ENCODE peak calls at places on chromosomes 6 and 20, in ten cellular contexts. E is activated CD8-positive, alpha-beta memory T cell treated with anti-CD3 and anti-CD28 coated beads, Interleukin-2, amount 50 U/mL, for 48 hours; F is stimulated activated CD4-positive, alpha-beta T cell treated with anti-CD3 and anti-CD28 coated beads, Interleukin-2, amount 100 ng/mL, for 24 hours; H is activated T-cell treated with anti-CD3 and anti-CD28 coated beads, Interleukin-2, amount 50 U/mL, for 4 hours; X is pancreas; M is lung microvascular endothelial cell; T is left cardiac atrium; B is SW 1271; U is GM06990; Z is C1 segment of cervical spinal cord. G is an unnamed sample.
A peak's percentile ranks its signal among the peaks of the same experiment; 100 is the strongest.

GRCh38 chr6:134375199-134375598 is 57.3 kb upstream of the SGK1 start:
- DNase-seq in E (no peak), F (no peak), H (no peak), X (no peak), M (no peak), T (no peak), B (no peak), U (no peak), Z (no peak), G (no peak)

GRCh38 chr6:18022398-18023231 is 35.2 kb upstream of the KIF13A start:
- DNase-seq in E (no peak), F (no peak), H (no peak), X (no peak), M (no peak), T (no peak), B (no peak), U (no peak), Z (peak; percentile 11), G (no peak)

GRCh38 chr6:12485226-12485764 is 195.1 kb downstream of the EDN1 start:
- DNase-seq in E (no peak), F (no peak), H (no peak), X (no peak), M (no peak), T (no peak), B (no peak), U (no peak), Z (no peak), G (no peak)

GRCh38 chr20:48910360-48910781 is 11.1 kb upstream of the ARFGEF2 start:
- DNase-seq in E (no peak), F (no peak), H (no peak), X (no peak), M (peak; percentile 49), T (no peak), B (no peak), U (no peak), Z (no peak), G (peak; percentile 30)

GRCh38 chr6:152750694-152751093 is at the start of gene VIP:
- DNase-seq in E (no peak), F (no peak), H (no peak), X (no peak), M (peak; percentile 55), T (no peak), B (no peak), U (no peak), Z (no peak), G (peak; percentile 4)

GRCh38 chr20:20466341-20466879 is 98.5 kb downstream of the INSM1 start:
- DNase-seq in E (no peak), F (no peak), H (no peak), X (no peak), M (no peak), T (no peak), B (no peak), U (peak; percentile 70), Z (no peak), G (peak; percentile 40)

GRCh38 chr6:159180001-159180400 is 10.8 kb downstream of the FNDC1 start:
- DNase-seq in E (no peak), F (no peak), H (no peak), X (no peak), M (no peak), T (no peak), B (no peak), U (no peak), Z (no peak), G (no peak)

GRCh38 chr20:51930775-51931174 is 128.5 kb upstream of the SALL4 start:
- DNase-seq in E (no peak), F (no peak), H (no peak), X (no peak), M (peak; percentile 69), T (peak; percentile 30), B (no peak), U (no peak), Z (no peak), G (no peak)

GRCh38 chr20:43752561-43753301 is 25.9 kb upstream of the GTSF1L start:
- DNase-seq in E (peak; percentile 69), F (peak; percentile 43), H (no peak), X (no peak), M (no peak), T (no peak), B (no peak), U (peak; percentile 78), Z (no peak), G (no peak)

GRCh38 chr6:133632206-133632605 is 256.7 kb upstream of the TCF21 start:
- DNase-seq in E (no peak), F (no peak), H (no peak), X (no peak), M (no peak), T (no peak), B (no peak), U (no peak), Z (no peak), G (peak; percentile 28)

GRCh38 chr6:46419576-46420002 is 71.7 kb downstream of the RCAN2 start:
- DNase-seq in E (no peak), F (peak; percentile 20), H (no peak), X (peak; percentile 66), M (peak; percentile 72), T (peak; percentile 42), B (no peak), U (no peak), Z (no peak), G (peak; percentile 83)

GRCh38 chr6:142694054-142694453 is 250.9 kb downstream of the HIVEP2 start:
- DNase-seq in E (no peak), F (no peak), H (no peak), X (no peak), M (no peak), T (no peak), B (no peak), U (no peak), Z (no peak), G (no peak)

GRCh38 chr6:9842004-9842720 is 572.7 kb downstream of the TFAP2A start:
- DNase-seq in E (no peak), F (no peak), H (no peak), X (no peak), M (no peak), T (no peak), B (no peak), U (no peak), Z (no peak), G (no peak)

GRCh38 chr6:3902786-3903648 is 53.8 kb downstream of the FAM50B start:
- DNase-seq in E (no peak), F (no peak), H (no peak), X (no peak), M (no peak), T (no peak), B (no peak), U (no peak), Z (peak; percentile 37), G (no peak)

GRCh38 chr6:153131037-153131981 is at the start of gene RGS17:
- DNase-seq in E (peak; percentile 63), F (peak; percentile 38), H (no peak), X (peak; percentile 59), M (peak; percentile 84), T (peak; percentile 51), B (peak; percentile 47), U (peak; percentile 33), Z (peak; percentile 48), G (peak; percentile 83)

GRCh38 chr20:3818155-3819151 is 1.9 kb upstream of the AP5S1 start:
- DNase-seq in E (no peak), F (no peak), H (no peak), X (peak; percentile 96), M (peak; percentile 86), T (peak; percentile 79), B (peak; percentile 88), U (no peak), Z (no peak), G (peak; percentile 95)

GRCh38 chr6:90216081-90216977 is 80.3 kb downstream of the BACH2 start:
- DNase-seq in E (no peak), F (peak; percentile 32), H (peak; percentile 37), X (no peak), M (peak; percentile 47), T (no peak), B (no peak), U (no peak), Z (peak; percentile 7), G (peak; percentile 3)

G was measured in DMS53.